ENCODE peak calls at places on chromosomes 6 and 20, in seven cellular contexts. U is cardiac fibroblast, Z is fibroblast of pulmonary artery, D is DND-41, B is astrocyte of the spinal cord, I is thoracic aorta, E is epithelial cell of esophagus. T is an unnamed sample.

GRCh38 chr20:59673288-59673997 is 69.1 kb downstream of the PHACTR3 start:
- DNase-seq in U (no peak), Z (no peak), D (no peak), B (no peak), I (no peak), E (no peak), T (no peak)

GRCh38 chr20:41174373-41174772 is 37.0 kb downstream of the PLCG1 start:
- DNase-seq in U (no peak), Z (no peak), D (no peak), B (no peak), I (no peak), E (no peak), T (no peak)

GRCh38 chr20:64203037-64203777 is 39.0 kb downstream of the MYT1 start:
- DNase-seq in U (no peak), Z (no peak), D (no peak), B (no peak), I (no peak), E (no peak), T (no peak)

GRCh38 chr6:149642829-149643580 is 5.5 kb downstream of the KATNA1 start:
- DNase-seq in U (peak), Z (peak), D (no peak), B (no peak), I (no peak), E (peak), T (peak)

GRCh38 chr6:137218917-137219663 is at the start of gene IFNGR1:
- DNase-seq in U (peak), Z (peak), D (peak), B (peak), I (peak), E (peak), T (peak)

GRCh38 chr20:50350510-50351249 is 159.5 kb upstream of the PTPN1 start:
- DNase-seq in U (no peak), Z (no peak), D (peak), B (no peak), I (no peak), E (no peak), T (no peak)

GRCh38 chr6:125358898-125359297 is 57.1 kb upstream of the HDDC2 start:
- DNase-seq in U (no peak), Z (no peak), D (no peak), B (no peak), I (no peak), E (no peak), T (no peak)

GRCh38 chr20:17843246-17844132 is 125.1 kb downstream of the SNX5 start:
- DNase-seq in U (peak), Z (peak), D (no peak), B (peak), I (peak), E (peak), T (peak)

GRCh38 chr6:130754786-130755367 is 72.3 kb upstream of the SMLR1 start:
- DNase-seq in U (no peak), Z (no peak), D (no peak), B (no peak), I (no peak), E (no peak), T (no peak)

GRCh38 chr20:18665135-18665534 is 77.3 kb downstream of the DTD1 start:
- DNase-seq in U (no peak), Z (no peak), D (no peak), B (no peak), I (no peak), E (no peak), T (no peak)

GRCh38 chr20:48754269-48754668 is 73.5 kb downstream of the PREX1 start:
- DNase-seq in U (no peak), Z (no peak), D (no peak), B (no peak), I (no peak), E (no peak), T (no peak)

GRCh38 chr20:17797163-17797562 is 97.4 kb downstream of the BANF2 start:
- DNase-seq in U (no peak), Z (no peak), D (peak), B (no peak), I (no peak), E (no peak), T (no peak)

GRCh38 chr6:17714879-17715860 is 8.4 kb upstream of the NUP153 start:
- DNase-seq in U (peak), Z (peak), D (no peak), B (peak), I (no peak), E (peak), T (peak)

GRCh38 chr6:43610431-43610830 is 18.6 kb downstream of the GTPBP2 start:
- DNase-seq in U (no peak), Z (no peak), D (no peak), B (no peak), I (no peak), E (no peak), T (no peak)

GRCh38 chr6:30463242-30463641 is 26.1 kb upstream of the HLA-E start:
- DNase-seq in U (no peak), Z (no peak), D (no peak), B (no peak), I (no peak), E (no peak), T (no peak)

GRCh38 chr6:30461055-30461454 is 28.3 kb upstream of the HLA-E start:
- DNase-seq in U (no peak), Z (no peak), D (no peak), B (no peak), I (no peak), E (no peak), T (no peak)

GRCh38 chr6:30463651-30464618 is 25.4 kb upstream of the HLA-E start:
- DNase-seq in U (peak), Z (peak), D (peak), B (peak), I (no peak), E (peak), T (peak)

GRCh38 chr6:30462482-30462881 is 26.8 kb upstream of the HLA-E start:
- DNase-seq in U (no peak), Z (no peak), D (no peak), B (no peak), I (no peak), E (no peak), T (no peak)

GRCh38 chr6:30465582-30466306 is 23.6 kb upstream of the HLA-E start:
- DNase-seq in U (no peak), Z (no peak), D (no peak), B (no peak), I (no peak), E (no peak), T (no peak)
- H3K4me3 ChIP-seq in U (peak), Z (peak), D (no peak), B (no peak), I (peak), E (no peak), T (no peak)

DNA sequence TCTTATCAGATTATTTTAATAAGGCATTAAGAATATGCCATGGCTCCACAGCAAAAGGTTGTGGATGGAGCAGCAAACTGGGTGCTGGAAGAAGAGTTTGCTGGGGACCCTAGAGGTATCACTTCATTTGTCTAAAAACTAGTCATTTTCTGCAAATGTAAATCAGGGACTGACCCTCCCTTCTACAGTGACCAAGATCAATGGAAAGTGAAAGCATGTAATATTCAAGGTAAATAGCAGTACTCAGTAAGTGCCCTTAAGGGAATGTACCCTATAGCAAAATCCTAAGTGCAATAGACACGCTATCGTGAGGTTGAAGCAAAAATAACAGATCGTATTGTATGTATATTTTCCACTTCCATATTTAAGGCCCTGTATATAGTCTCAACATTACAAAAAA is 38.7 kb downstream of the TRDN start:
- DNase-seq in U (no peak), Z (no peak), D (no peak), B (no peak), I (no peak), E (no peak), T (no peak)
- TF ChIP-seq CTCF in U (no peak), Z (no peak), D (no peak), B (no peak), I (no peak), E (no peak), T (no peak)

GRCh38 chr20:44118185-44119034 is 68.6 kb downstream of the JPH2 start:
- DNase-seq in U (no peak), Z (no peak), D (no peak), B (no peak), I (no peak), E (no peak), T (no peak)
- H3K4me3 ChIP-seq in U (no peak), Z (no peak), D (no peak), B (no peak), I (no peak), E (no peak), T (no peak)

GRCh38 chr6:25602680-25602982 is 49.4 kb upstream of the SCGN start:
- DNase-seq in U (no peak), Z (no peak), D (no peak), B (peak), I (no peak), E (no peak), T (no peak)
- TF ChIP-seq CTCF in U (no peak), Z (no peak), D (no peak), B (no peak), I (no peak), E (no peak), T (no peak)

GRCh38 chr6:70666726-70667125 is 957 bp upstream of the SMAP1 start:
- DNase-seq in U (no peak), Z (no peak), D (no peak), B (no peak), I (no peak), E (no peak), T (no peak)
- H3K4me3 ChIP-seq in U (no peak), Z (no peak), D (peak), B (no peak), I (peak), E (no peak), T (no peak)

GRCh38 chr6:163427498-163428254 is 13.2 kb downstream of the QKI start:
- DNase-seq in U (peak), Z (peak), D (no peak), B (peak), I (no peak), E (peak), T (peak)
- TF ChIP-seq CTCF in U (peak), Z (peak), D (peak), B (peak), I (peak), E (peak), T (peak)

GRCh38 chr6:33075208-33075567 is 602 bp upstream of the HLA-DPB1 start:
- DNase-seq in U (no peak), Z (no peak), D (no peak), B (no peak), I (no peak), E (no peak), T (no peak)

GRCh38 chr6:33077908-33078307 is 2.1 kb downstream of the HLA-DPB1 start:
- DNase-seq in U (no peak), Z (no peak), D (no peak), B (no peak), I (no peak), E (no peak), T (no peak)

GRCh38 chr6:33076406-33076934 is 680 bp downstream of the HLA-DPB1 start:
- DNase-seq in U (no peak), Z (no peak), D (no peak), B (no peak), I (no peak), E (no peak), T (no peak)

GRCh38 chr6:33073431-33073871 is at the start of gene HLA-DPA1:
- DNase-seq in U (peak), Z (peak), D (no peak), B (no peak), I (no peak), E (peak), T (peak)

GRCh38 chr6:33075568-33076405 is at the start of gene HLA-DPB1:
- DNase-seq in U (peak), Z (peak), D (no peak), B (peak), I (no peak), E (peak), T (peak)
- H3K4me3 ChIP-seq in U (no peak), Z (no peak), D (no peak), B (no peak), I (peak), E (no peak), T (no peak)

GRCh38 chr6:98839788-98840361 is 5.5 kb downstream of the POU3F2 start:
- DNase-seq in U (peak), Z (peak), D (no peak), B (peak), I (no peak), E (no peak), T (peak)
- TF ChIP-seq CTCF in U (peak), Z (peak), D (peak), B (peak), I (no peak), E (peak), T (peak)

T was measured in foreskin fibroblast.